ENCODE peak calls at places on chromosomes 3 and 15, in eight cellular contexts. H, M, A, K, Y, P, L and C are unnamed samples. For H3K4me1, the result is how much of the 10 kb centered on the place peaks cover.

GRCh38 chr3:104873331-104873730 is 493.4 kb upstream of the ALCAM start:
- DNase-seq in P (no peak), A (no peak), L (no peak), H (peak), K (no peak), M (no peak), Y (no peak), C (peak)

GRCh38 chr3:31196881-31197364 is 302.5 kb upstream of the GADL1 start:
- DNase-seq in Y (peak), L (no peak), M (no peak), P (no peak), A (peak), H (no peak), K (no peak), C (peak)

GRCh38 chr3:127822836-127823589 is 698 bp upstream of the MGLL start:
- DNase-seq in H (peak), K (no peak), P (peak), Y (peak), L (no peak), A (peak), M (no peak), C (peak)

GRCh38 chr15:68256675-68257450 is 20.7 kb upstream of the FEM1B start:
- DNase-seq in K (no peak), A (peak), M (peak), H (peak), P (peak), L (peak), Y (peak), C (peak)

GRCh38 chr15:31403606-31404005 is 77.0 kb downstream of the KLF13 start:
- DNase-seq in Y (no peak), K (no peak), M (no peak), P (no peak), H (no peak), A (no peak), L (no peak), C (peak)

GRCh38 chr3:177830411-177830849 is 633.1 kb upstream of the TBL1XR1 start:
- DNase-seq in K (no peak), H (peak), A (peak), M (no peak), P (no peak), Y (no peak), L (no peak), C (peak)

GRCh38 chr3:190886945-190887344 is 24.5 kb upstream of the GMNC start:
- DNase-seq in Y (no peak), A (peak), P (no peak), L (no peak), M (no peak), K (no peak), H (peak), C (no peak)

GRCh38 chr3:184172681-184173373 is 1.8 kb upstream of the AP2M1 start:
- DNase-seq in A (no peak), Y (no peak), P (no peak), L (no peak), M (no peak), H (no peak), K (no peak), C (peak)

GRCh38 chr3:18444597-18445420 is 19.7 kb upstream of the SATB1 start:
- DNase-seq in H (peak), P (peak), Y (peak), K (no peak), A (peak), L (peak), M (peak), C (peak)

GRCh38 chr3:59374812-59375211 is 325.0 kb upstream of the CFAP20DC start:
- DNase-seq in A (no peak), L (peak), P (peak), M (peak), Y (peak), K (no peak), H (no peak), C (no peak)

GRCh38 chr3:31288641-31289100 is 244.1 kb upstream of the STT3B start:
- DNase-seq in A (peak), K (peak), Y (peak), P (peak), H (peak), L (no peak), M (peak), C (peak)

GRCh38 chr3:187900961-187901755 is 155.9 kb upstream of the BCL6 start:
- DNase-seq in A (no peak), P (no peak), L (peak), H (no peak), K (no peak), M (no peak), Y (no peak), C (no peak)

GRCh38 chr3:194130211-194130610 is 5.7 kb upstream of the HES1 start:
- DNase-seq in H (no peak), M (no peak), K (no peak), L (no peak), P (no peak), Y (no peak), A (no peak), C (no peak)

GRCh38 chr15:87707581-87708130 is 548.9 kb downstream of the NTRK3 start:
- DNase-seq in A (no peak), P (no peak), Y (no peak), L (no peak), M (no peak), H (no peak), K (no peak), C (no peak)

GRCh38 chr15:92652576-92652966 is 3.0 kb downstream of the FAM174B start:
- DNase-seq in A (no peak), K (no peak), L (no peak), M (no peak), H (peak), Y (no peak), P (no peak), C (no peak)

GRCh38 chr3:11735638-11736037 is 91.9 kb upstream of the VGLL4 start:
- DNase-seq in H (no peak), M (no peak), P (no peak), Y (no peak), A (no peak), L (peak), K (no peak), C (no peak)

GRCh38 chr3:126573492-126574117 is 14.9 kb upstream of the C3orf22 start:
- DNase-seq in Y (no peak), L (no peak), M (no peak), K (no peak), H (no peak), A (no peak), P (no peak), C (no peak)

GRCh38 chr3:126402178-126402577 is 7.5 kb downstream of the CFAP100 start:
- DNase-seq in Y (no peak), M (no peak), H (no peak), K (no peak), P (no peak), L (no peak), A (no peak), C (no peak)

GRCh38 chr3:50299929-50300680 is 900 bp upstream of the HYAL3 start:
- DNase-seq in A (no peak), Y (no peak), P (no peak), K (no peak), H (no peak), L (peak), M (no peak), C (peak)

GRCh38 chr3:180036678-180037455 is at the start of gene PEX5L:
- DNase-seq in L (no peak), H (peak), K (no peak), Y (peak), P (peak), A (peak), M (peak), C (peak)

GRCh38 chr15:28178290-28178689 is 79.2 kb upstream of the OCA2 start:
- DNase-seq in P (no peak), M (no peak), L (no peak), A (no peak), H (no peak), K (no peak), Y (no peak), C (no peak)

GRCh38 chr3:48466386-48467109 is 20.0 kb downstream of the ATRIP start:
- DNase-seq in P (no peak), K (no peak), A (no peak), L (peak), M (peak), Y (no peak), H (no peak), C (peak)

GRCh38 chr3:7015683-7016440 is 154.9 kb downstream of the GRM7 start:
- DNase-seq in M (no peak), P (peak), Y (no peak), L (no peak), H (no peak), A (no peak), K (peak), C (no peak)
- TF ChIP-seq EZH2phosphoT487 in M (no peak), P (no peak), Y (no peak), L (no peak), H (no peak), A (no peak), K (no peak), C (no peak)

GRCh38 chr3:134368751-134369105 is 5.5 kb downstream of the AMOTL2 start:
- DNase-seq in H (no peak), K (no peak), P (no peak), Y (no peak), A (no peak), L (no peak), M (no peak), C (peak)
- H3K4me1 ChIP-seq in H (under half), K (half or more), P (half or more), Y (under half), A (half or more), L (under half), M (under half), C (half or more)

GRCh38 chr3:106759686-106760085 is 617.6 kb upstream of the CCDC54 start:
- DNase-seq in H (no peak), L (no peak), Y (no peak), K (no peak), P (no peak), A (no peak), M (no peak), C (peak)
- TF ChIP-seq EZH2phosphoT487 in H (no peak), L (no peak), Y (no peak), K (no peak), P (no peak), A (no peak), M (no peak), C (no peak)

GRCh38 chr3:51394541-51394940 is 3.5 kb downstream of the RBM15B start:
- DNase-seq in Y (no peak), M (no peak), K (no peak), P (no peak), A (no peak), L (no peak), H (no peak), C (no peak)

GRCh38 chr3:51397389-51397788 is 6.3 kb downstream of the RBM15B start:
- DNase-seq in K (no peak), A (no peak), L (no peak), Y (no peak), M (no peak), H (no peak), P (no peak), C (no peak)

GRCh38 chr3:51398595-51399310 is 7.7 kb downstream of the RBM15B start:
- DNase-seq in H (no peak), L (no peak), P (no peak), Y (no peak), A (no peak), M (no peak), K (no peak), C (no peak)

GRCh38 chr3:51395493-51396213 is 4.6 kb downstream of the RBM15B start:
- DNase-seq in Y (no peak), P (no peak), H (no peak), K (no peak), A (no peak), L (no peak), M (no peak), C (peak)

GRCh38 chr3:51396401-51396800 is 5.3 kb downstream of the RBM15B start:
- DNase-seq in A (no peak), Y (no peak), P (no peak), K (no peak), M (no peak), H (no peak), L (no peak), C (no peak)
- H3K4me1 ChIP-seq in A (under half), Y (under half), P (under half), K (under half), M (under half), H (under half), L (under half), C (under half)

GRCh38 chr15:46366360-46367007 is 731.7 kb downstream of the SQOR start:
- DNase-seq in K (no peak), L (no peak), H (no peak), Y (no peak), P (no peak), M (no peak), A (no peak), C (no peak)

DNA sequence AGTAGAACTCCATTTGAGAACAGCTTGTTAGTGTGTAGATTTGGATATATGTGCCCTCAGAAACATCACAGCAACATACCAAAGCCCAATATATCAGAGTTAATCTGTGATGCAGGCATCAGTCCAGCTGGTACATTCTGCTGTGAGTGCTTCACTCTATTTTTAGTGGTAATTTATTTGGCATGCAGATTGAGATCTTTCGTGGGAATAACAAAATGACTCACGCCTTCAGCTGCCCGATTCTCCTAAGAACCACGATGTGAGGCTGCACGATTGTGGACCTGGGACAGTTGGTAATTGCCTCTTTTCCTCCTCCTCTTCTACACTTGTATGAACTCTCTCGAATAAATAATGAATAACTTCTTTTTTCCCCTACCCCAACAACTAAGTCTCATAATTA is 730.8 kb downstream of the SQOR start:
- DNase-seq in L (no peak), P (no peak), Y (no peak), M (no peak), K (no peak), A (no peak), H (peak), C (peak)
- TF ChIP-seq EZH2phosphoT487 in L (no peak), P (no peak), Y (no peak), M (no peak), K (no peak), A (no peak), H (no peak), C (no peak)

DNA sequence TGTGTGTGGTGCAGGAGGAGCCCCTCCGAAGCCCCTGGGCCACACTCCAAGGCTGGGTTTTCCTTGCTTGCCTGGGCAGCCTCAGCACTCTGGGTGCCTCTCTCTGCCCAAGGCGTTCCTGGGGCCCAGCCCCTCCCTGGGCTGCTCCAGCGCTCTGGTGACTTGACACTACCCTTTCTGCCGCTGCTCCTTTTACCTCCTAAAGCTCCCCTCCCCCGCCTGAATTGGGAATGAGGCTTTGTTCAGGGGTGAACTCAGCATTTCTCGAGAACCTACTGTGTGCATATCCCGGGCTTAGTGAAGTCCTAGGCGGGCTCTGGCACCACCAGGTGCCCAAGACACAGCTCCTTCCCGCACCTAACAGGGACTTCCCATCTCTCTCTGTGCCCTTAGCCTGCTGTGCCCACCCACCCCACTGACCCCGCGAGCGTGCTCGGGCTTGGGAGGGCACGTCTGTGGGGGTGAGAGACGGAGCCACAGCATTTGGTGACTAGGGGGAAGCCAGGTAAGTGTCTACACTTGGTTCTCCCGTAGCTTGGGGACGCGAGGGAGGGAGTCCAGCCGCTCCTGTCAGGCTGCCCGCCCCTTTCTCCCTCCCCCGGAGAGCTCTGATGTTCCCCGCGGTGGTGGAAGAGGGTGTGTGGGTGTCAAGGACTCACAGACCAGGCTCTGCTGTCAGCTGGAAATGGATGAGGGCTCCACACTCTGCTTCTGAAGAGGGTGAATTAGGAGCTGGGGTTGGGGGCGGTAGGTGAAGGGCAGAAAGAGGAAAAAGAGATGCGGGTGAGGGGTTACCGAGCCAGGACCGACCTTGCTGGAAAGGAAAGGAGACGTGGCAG is 1.1 kb upstream of the BAHD1 start:
- DNase-seq in H (peak), P (peak), L (peak), A (peak), Y (peak), M (peak), K (no peak), C (peak)
- H3K4me1 ChIP-seq in H (under half), P (under half), L (under half), A (half or more), Y (half or more), M (under half), K (under half), C (under half)

GRCh38 chr3:197883541-197883940 is 66.4 kb upstream of the RPL35A start:
- DNase-seq in P (no peak), H (no peak), Y (no peak), K (no peak), L (no peak), A (no peak), M (no peak), C (no peak)

GRCh38 chr3:197888511-197888910 is 61.5 kb upstream of the RPL35A start:
- DNase-seq in A (no peak), M (no peak), H (no peak), Y (no peak), L (no peak), P (no peak), K (no peak), C (no peak)

GRCh38 chr3:197890693-197891092 is 59.3 kb upstream of the RPL35A start:
- DNase-seq in A (no peak), P (no peak), Y (no peak), L (no peak), H (no peak), K (no peak), M (no peak), C (no peak)

GRCh38 chr3:197892162-197892561 is 57.8 kb upstream of the RPL35A start:
- DNase-seq in H (no peak), K (no peak), L (no peak), A (no peak), P (no peak), M (no peak), Y (no peak), C (no peak)

DNA sequence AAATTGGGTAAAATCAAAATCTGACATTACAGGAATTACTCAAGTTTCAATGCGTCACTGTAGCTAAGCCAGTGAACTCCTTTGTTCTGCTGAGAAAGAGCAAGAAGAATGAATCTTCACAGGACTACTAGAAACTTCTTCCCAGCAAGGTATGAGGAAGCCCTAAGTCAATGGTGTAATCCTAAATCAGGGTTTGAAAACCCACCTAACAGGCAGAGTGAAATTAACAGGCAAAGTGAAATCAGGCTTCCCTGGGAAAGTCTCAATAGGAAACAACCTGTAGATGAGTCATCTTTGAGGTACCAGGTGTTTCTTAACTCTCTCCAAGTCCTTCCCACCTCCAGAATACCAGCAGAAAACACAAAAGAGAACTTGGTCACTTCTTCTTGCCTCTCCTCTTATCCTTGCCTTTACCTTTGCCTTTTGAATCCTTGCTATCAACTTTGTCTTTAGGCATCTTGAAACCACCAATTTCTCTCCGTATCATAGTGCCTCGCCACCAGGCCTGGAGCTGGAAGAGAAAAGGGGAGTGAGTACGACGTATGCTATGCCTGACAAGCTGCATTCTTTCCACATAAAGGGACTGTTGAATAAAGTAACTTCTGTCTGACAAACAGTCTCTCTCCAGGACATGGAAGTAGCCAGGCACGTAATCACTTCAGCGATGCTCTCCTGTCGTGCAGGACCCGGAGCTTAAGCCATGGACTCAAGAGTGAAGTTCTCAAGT is 60.6 kb upstream of the RPL35A start:
- DNase-seq in H (peak), L (no peak), Y (peak), P (peak), M (no peak), K (peak), A (peak), C (no peak)
- TF ChIP-seq EZH2phosphoT487 in H (no peak), L (no peak), Y (no peak), P (no peak), M (no peak), K (no peak), A (no peak), C (no peak)

DNA sequence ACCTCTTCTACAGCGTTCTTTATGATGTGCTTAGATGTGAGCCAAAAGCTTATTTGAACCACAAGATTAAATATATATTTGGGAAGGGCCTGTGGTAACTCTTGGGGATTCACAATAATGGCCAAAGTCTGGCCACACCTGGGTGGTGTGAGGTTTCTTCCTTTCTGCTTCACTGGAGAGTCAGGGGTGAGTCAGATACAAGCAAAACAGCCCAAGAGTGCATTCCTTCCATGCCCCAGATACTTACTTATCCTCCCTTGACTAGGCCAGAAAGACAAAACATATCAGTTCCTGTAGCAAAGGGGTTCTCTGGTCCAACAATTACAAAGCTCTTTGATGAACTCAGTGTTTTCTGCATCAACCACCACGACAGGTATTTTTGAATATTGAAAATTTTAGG is 941 bp downstream of the ZBED2 start:
- DNase-seq in M (no peak), A (no peak), P (no peak), Y (no peak), H (peak), L (no peak), K (no peak), C (peak)
- H3K4me1 ChIP-seq in M (under half), A (under half), P (under half), Y (under half), H (half or more), L (under half), K (half or more), C (half or more)

GRCh38 chr15:56261854-56262509 is 18.3 kb upstream of the RFX7 start:
- DNase-seq in L (no peak), A (no peak), H (no peak), M (peak), K (no peak), Y (no peak), P (no peak), C (peak)
- TF ChIP-seq EZH2phosphoT487 in L (no peak), A (no peak), H (no peak), M (no peak), K (no peak), Y (no peak), P (no peak), C (no peak)